ENCODE peak calls at places on chromosomes 6 and 20, in five cellular contexts. A is SJSA1, J is nephron progenitor cell, V is NCI-H345, P is astrocyte of the hippocampus. Y is an unnamed sample.
A peak's percentile ranks its signal among the peaks of the same experiment; 100 is the strongest.

GRCh38 chr6:52834481-52834880 is 6.1 kb downstream of the GSTA5 start:
- DNase-seq in P (peak; percentile 9), J (no peak), A (no peak), V (no peak), Y (no peak)

GRCh38 chr6:118319890-118320289 is 228.2 kb upstream of the PLN start:
- DNase-seq in V (peak; percentile 61), J (no peak), A (no peak), P (no peak), Y (peak; percentile 43)

GRCh38 chr20:15846446-15846845 is 726.8 kb downstream of the KIF16B start:
- DNase-seq in A (no peak), V (no peak), J (no peak), P (no peak), Y (no peak)

GRCh38 chr6:42041131-42042055 is 8.9 kb upstream of the TAF8 start:
- DNase-seq in P (peak; percentile 66), A (no peak), V (no peak), J (no peak), Y (no peak)

GRCh38 chr20:36144336-36144735 is 10.2 kb upstream of the EPB41L1 start:
- DNase-seq in V (no peak), A (no peak), P (no peak), J (no peak), Y (no peak)

GRCh38 chr20:25090492-25091429 is 8.8 kb upstream of the VSX1 start:
- DNase-seq in P (no peak), V (peak; percentile 93), J (no peak), A (no peak), Y (peak; percentile 55)

GRCh38 chr20:43442310-43442880 is 15.3 kb upstream of the SRSF6 start:
- DNase-seq in V (no peak), P (no peak), A (no peak), J (no peak), Y (no peak)

GRCh38 chr6:1315201-1315559 is 3.3 kb downstream of the FOXQ1 start:
- DNase-seq in P (no peak), V (no peak), A (no peak), J (no peak), Y (no peak)

GRCh38 chr20:1898496-1899168 is 3.4 kb downstream of the SIRPA start:
- DNase-seq in V (no peak), A (no peak), P (no peak), J (no peak), Y (no peak)

GRCh38 chr6:15299430-15300131 is 53.7 kb downstream of the JARID2 start:
- DNase-seq in P (no peak), V (no peak), J (no peak), A (no peak), Y (no peak)

Y was measured in NCI-H774.